ENCODE peak calls at places on chromosome 7, in eight cellular contexts. C is neural progenitor cell, H is H1, V is keratinocyte, P is fibroblast of lung, Z is SK-N-SH, Q is IMR-90, I is PC-3. N is an unnamed sample.

GRCh38 chr7:128739990-128740682 is 977 bp downstream of the CALU start:
- DNase-seq in C (no peak), H (no peak), V (no peak), P (peak; percentile 26), Z (no peak), Q (no peak), I (no peak), N (no peak)

GRCh38 chr7:150382123-150382843 is 3.2 kb downstream of the ZNF775 start:
- DNase-seq in C (peak; percentile 58), H (no peak), V (no peak), P (no peak), Z (no peak), Q (no peak), I (no peak), N (no peak)

GRCh38 chr7:150969483-150969874 is 8.6 kb downstream of the KCNH2 start:
- DNase-seq in C (no peak), H (no peak), V (no peak), P (no peak), Z (no peak), Q (no peak), I (no peak), N (no peak)

GRCh38 chr7:26664735-26665420 is 199.5 kb downstream of the SKAP2 start:
- DNase-seq in C (no peak), H (no peak), V (no peak), P (peak; percentile 6), Z (no peak), Q (peak; percentile 25), I (peak; percentile 36), N (peak; percentile 44)

GRCh38 chr7:157656195-157656769 is 319.5 kb downstream of the DNAJB6 start:
- DNase-seq in C (no peak), H (no peak), V (no peak), P (no peak), Z (peak; percentile 73), Q (no peak), I (no peak), N (no peak)

GRCh38 chr7:6705959-6706665 is 635 bp downstream of the ZNF12 start:
- DNase-seq in C (peak; percentile 52), H (no peak), V (no peak), P (peak; percentile 38), Z (no peak), Q (peak; percentile 33), I (no peak), N (peak; percentile 30)

GRCh38 chr7:158682456-158682855 is 22.1 kb downstream of the NCAPG2 start:
- DNase-seq in C (no peak), H (no peak), V (no peak), P (no peak), Z (no peak), Q (no peak), I (no peak), N (no peak)

GRCh38 chr7:27071622-27072390 is 24.0 kb downstream of the HOXA1 start:
- DNase-seq in C (no peak), H (no peak), V (no peak), P (no peak), Z (no peak), Q (no peak), I (no peak), N (no peak)

GRCh38 chr7:84194484-84195260 is at the start of gene SEMA3A:
- DNase-seq in C (peak; percentile 88), H (no peak), V (no peak), P (peak; percentile 92), Z (peak; percentile 55), Q (peak; percentile 94), I (peak; percentile 77), N (peak; percentile 93)

GRCh38 chr7:126460664-126461063 is 792.1 kb downstream of the GRM8 start:
- DNase-seq in C (no peak), H (no peak), V (no peak), P (no peak), Z (no peak), Q (no peak), I (no peak), N (no peak)

GRCh38 chr7:2939193-2939885 is 95.2 kb upstream of the GNA12 start:
- DNase-seq in C (no peak), H (no peak), V (no peak), P (peak; percentile 5), Z (no peak), Q (peak; percentile 9), I (peak; percentile 15), N (peak; percentile 53)

GRCh38 chr7:76343294-76343930 is 15.4 kb downstream of the YWHAG start:
- DNase-seq in C (no peak), H (no peak), V (no peak), P (no peak), Z (no peak), Q (peak; percentile 59), I (peak; percentile 41), N (peak; percentile 61)

GRCh38 chr7:17365776-17366175 is 67.3 kb downstream of the AHR start:
- DNase-seq in C (no peak), H (no peak), V (no peak), P (no peak), Z (no peak), Q (no peak), I (no peak), N (no peak)

GRCh38 chr7:81527651-81528050 is 242.2 kb downstream of the HGF start:
- DNase-seq in C (peak; percentile 7), H (no peak), V (no peak), P (no peak), Z (no peak), Q (no peak), I (peak; percentile 42), N (no peak)

GRCh38 chr7:37052673-37053072 is 328.4 kb upstream of the AOAH start:
- DNase-seq in C (peak; percentile 82), H (peak; percentile 33), V (no peak), P (peak; percentile 29), Z (no peak), Q (peak; percentile 36), I (peak; percentile 7), N (peak; percentile 38)

GRCh38 chr7:148672041-148672440 is 26.7 kb upstream of the CUL1 start:
- DNase-seq in C (no peak), H (no peak), V (no peak), P (no peak), Z (no peak), Q (no peak), I (no peak), N (peak; percentile 38)

GRCh38 chr7:115782716-115783460 is 247.7 kb downstream of the TFEC start:
- DNase-seq in C (no peak), H (no peak), V (no peak), P (peak; percentile 2), Z (no peak), Q (no peak), I (no peak), N (no peak)

GRCh38 chr7:101731502-101732084 is 85.8 kb upstream of the CUX1 start:
- DNase-seq in C (no peak), H (no peak), V (no peak), P (peak; percentile 3), Z (no peak), Q (no peak), I (no peak), N (no peak)

GRCh38 chr7:42694894-42695553 is 216.8 kb downstream of the C7orf25 start:
- DNase-seq in C (no peak), H (no peak), V (no peak), P (peak; percentile 34), Z (no peak), Q (no peak), I (peak; percentile 26), N (no peak)

GRCh38 chr7:32051128-32051527 is 19.1 kb downstream of the PDE1C start:
- DNase-seq in C (no peak), H (no peak), V (no peak), P (no peak), Z (no peak), Q (no peak), I (no peak), N (no peak)

GRCh38 chr7:82194011-82194410 is 249.6 kb downstream of the CACNA2D1 start:
- DNase-seq in C (no peak), H (no peak), V (peak; percentile 13), P (peak; percentile 87), Z (no peak), Q (peak; percentile 66), I (peak; percentile 22), N (peak; percentile 73)

GRCh38 chr7:148633761-148634160 is 43.2 kb downstream of the C7orf33 start:
- DNase-seq in C (no peak), H (no peak), V (no peak), P (peak; percentile 26), Z (no peak), Q (no peak), I (peak; percentile 22), N (peak; percentile 79)

GRCh38 chr7:12207046-12207445 is 4.0 kb upstream of the TMEM106B start:
- DNase-seq in C (no peak), H (no peak), V (no peak), P (peak; percentile 15), Z (no peak), Q (no peak), I (peak; percentile 56), N (no peak)

GRCh38 chr7:98097042-98097645 is 9.5 kb upstream of the LMTK2 start:
- DNase-seq in C (no peak), H (no peak), V (no peak), P (no peak), Z (no peak), Q (no peak), I (peak; percentile 11), N (peak; percentile 12)
- H3K9me3 ChIP-seq in C (peaks cover 16% of the 10 kb centered on the region), H (peaks cover 6% of the 10 kb centered on the region), V (no peaks in the 10 kb centered on the region), P (no peaks in the 10 kb centered on the region), Z (peaks cover 44% of the 10 kb centered on the region), Q (peaks cover 2% of the 10 kb centered on the region), I (peaks cover 15% of the 10 kb centered on the region), N (peaks cover 6% of the 10 kb centered on the region)

GRCh38 chr7:47571355-47572100 is 10.4 kb downstream of the TNS3 start:
- DNase-seq in C (no peak), H (no peak), V (peak; percentile 50), P (peak; percentile 97), Z (peak; percentile 64), Q (peak; percentile 95), I (peak; percentile 84), N (peak; percentile 61)
- H2AFZ ChIP-seq in C (no peak overlapping the region), H (no peak overlapping the region), V (peak overlapping the region; percentile 39), P (no peak overlapping the region), Z (no peak overlapping the region), Q (peak overlapping the region; percentile 61), I (peak overlapping the region; percentile 8), N (peak overlapping the region; percentile 66)

GRCh38 chr7:33906697-33907096 is 1.4 kb downstream of the BMPER start:
- DNase-seq in C (no peak), H (no peak), V (no peak), P (no peak), Z (no peak), Q (no peak), I (no peak), N (no peak)

GRCh38 chr7:33903770-33904679 is 1.3 kb upstream of the BMPER start:
- DNase-seq in C (peak; percentile 77), H (no peak), V (no peak), P (peak; percentile 45), Z (peak; percentile 74), Q (peak; percentile 45), I (no peak), N (peak; percentile 38)

GRCh38 chr7:33904680-33905388 is 505 bp upstream of the BMPER start:
- DNase-seq in C (peak; percentile 79), H (no peak), V (no peak), P (peak; percentile 57), Z (peak; percentile 84), Q (peak; percentile 59), I (no peak), N (peak; percentile 40)

GRCh38 chr7:33907625-33908024 is 2.3 kb downstream of the BMPER start:
- DNase-seq in C (no peak), H (no peak), V (no peak), P (no peak), Z (no peak), Q (no peak), I (no peak), N (no peak)

GRCh38 chr7:33905389-33906032 is at the start of gene BMPER:
- DNase-seq in C (peak; percentile 89), H (no peak), V (no peak), P (peak; percentile 37), Z (peak; percentile 79), Q (peak; percentile 19), I (peak; percentile 14), N (peak; percentile 37)
- H3K9ac ChIP-seq in C (peak within 1 kb of the TSS; percentile 9), H (no peak within 1 kb of the TSS), V (peak within 1 kb of the TSS; percentile 79), P (peak within 1 kb of the TSS; percentile 86), Z (peak within 1 kb of the TSS; percentile 76), Q (peak within 1 kb of the TSS; percentile 88), I (no peak within 1 kb of the TSS), N (no peak within 1 kb of the TSS)

GRCh38 chr7:64729089-64729848 is 63.3 kb downstream of the ZNF107 start:
- DNase-seq in C (no peak), H (no peak), V (no peak), P (no peak), Z (no peak), Q (no peak), I (no peak), N (no peak)
- H3K9me3 ChIP-seq in C (peaks cover 3% of the 10 kb centered on the region), H (peaks cover 49% of the 10 kb centered on the region), V (no peaks in the 10 kb centered on the region), P (no peaks in the 10 kb centered on the region), Z (peaks cover 4% of the 10 kb centered on the region), Q (peaks cover 2% of the 10 kb centered on the region), I (no peaks in the 10 kb centered on the region), N (peaks cover 2% of the 10 kb centered on the region)